ENCODE peak calls at places on chromosomes 13 and 19, in eight cellular contexts. T is fibroblast of lung, F is A549, I is endothelial cell of umbilical vein, W is GM23248, N is mesendoderm, K is astrocyte, Z is neural progenitor cell. Q is an unnamed sample.

GRCh38 chr13:25478186-25478585 is 106.4 kb downstream of the ATP8A2 start:
- DNase-seq in T (peak; percentile 74), F (peak; percentile 9), I (no peak), W (no peak), N (peak; percentile 48), K (peak; percentile 66), Z (peak; percentile 70), Q (peak; percentile 1)

GRCh38 chr13:43044720-43045301 is 21.4 kb downstream of the DNAJC15 start:
- DNase-seq in T (no peak), F (no peak), I (no peak), W (no peak), N (no peak), K (no peak), Z (no peak), Q (no peak)

GRCh38 chr13:31160857-31161582 is 684 bp downstream of the HSPH1 start:
- DNase-seq in T (peak; percentile 81), F (peak; percentile 20), I (peak; percentile 74), W (peak; percentile 89), N (peak; percentile 60), K (peak; percentile 74), Z (peak; percentile 78), Q (peak; percentile 85)

GRCh38 chr13:99677388-99677951 is 176.2 kb downstream of the TM9SF2 start:
- DNase-seq in T (no peak), F (no peak), I (no peak), W (no peak), N (no peak), K (no peak), Z (no peak), Q (no peak)

GRCh38 chr19:58058428-58058827 is 654 bp upstream of the ZNF135 start:
- DNase-seq in T (no peak), F (no peak), I (no peak), W (no peak), N (no peak), K (no peak), Z (peak; percentile 28), Q (no peak)

GRCh38 chr19:42132030-42132628 is at the start of gene POU2F2:
- DNase-seq in T (no peak), F (no peak), I (no peak), W (no peak), N (peak; percentile 37), K (no peak), Z (peak; percentile 51), Q (peak; percentile 30)

GRCh38 chr19:20999731-21000352 is 20.6 kb upstream of the ZNF430 start:
- DNase-seq in T (peak; percentile 88), F (peak; percentile 12), I (peak; percentile 12), W (peak; percentile 97), N (peak; percentile 99), K (peak; percentile 83), Z (peak; percentile 92), Q (peak; percentile 84)

GRCh38 chr13:48318714-48319457 is 15.3 kb downstream of the RB1 start:
- DNase-seq in T (no peak), F (no peak), I (no peak), W (peak; percentile 27), N (no peak), K (no peak), Z (no peak), Q (no peak)

GRCh38 chr13:51905787-51906186 is 44.0 kb downstream of the CCDC70 start:
- DNase-seq in T (no peak), F (no peak), I (no peak), W (no peak), N (no peak), K (no peak), Z (no peak), Q (no peak)

GRCh38 chr13:28412981-28413380 is 81.9 kb downstream of the FLT1 start:
- DNase-seq in T (no peak), F (no peak), I (peak; percentile 82), W (no peak), N (no peak), K (no peak), Z (no peak), Q (no peak)
- H3K4me2 ChIP-seq in T (no peak overlapping the region), F (no peak overlapping the region), I (no peak overlapping the region), W (no peak overlapping the region), N (no peak overlapping the region), K (no peak overlapping the region), Z (no peak overlapping the region), Q (no peak overlapping the region)

GRCh38 chr19:47241919-47242644 is 11.1 kb upstream of the BBC3 start:
- DNase-seq in T (peak; percentile 15), F (peak; percentile 49), I (no peak), W (no peak), N (no peak), K (peak; percentile 15), Z (no peak), Q (peak; percentile 56)
- H3K4me2 ChIP-seq in T (no peak overlapping the region), F (peak overlapping the region; percentile 97), I (no peak overlapping the region), W (peak overlapping the region; percentile 18), N (no peak overlapping the region), K (peak overlapping the region; percentile 80), Z (no peak overlapping the region), Q (no peak overlapping the region)

DNA sequence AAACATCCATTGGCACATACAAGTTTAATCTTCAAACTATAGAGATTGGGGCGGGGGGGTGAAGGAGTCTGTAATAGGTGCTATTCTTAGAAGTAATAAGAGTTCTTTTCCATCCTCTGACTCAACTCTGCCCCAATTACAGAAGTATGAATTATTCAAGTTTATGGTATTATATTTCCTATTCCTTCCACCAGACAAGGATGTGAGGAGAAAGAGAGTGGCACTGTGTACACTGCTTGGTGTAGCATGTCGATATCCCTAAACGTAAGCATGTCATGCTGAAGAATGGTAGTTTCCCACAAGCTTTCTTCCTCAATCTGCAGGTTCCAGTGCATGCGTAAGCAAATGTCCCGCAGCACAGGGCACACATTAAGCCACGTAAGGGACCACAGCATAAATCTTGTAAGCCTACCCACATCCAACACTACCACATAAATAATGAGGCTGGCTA is 14.1 kb downstream of the BRD4 start:
- DNase-seq in T (peak; percentile 32), F (no peak), I (no peak), W (peak; percentile 53), N (no peak), K (no peak), Z (no peak), Q (no peak)
- H3K4me2 ChIP-seq in T (peak overlapping the region; percentile 32), F (no peak overlapping the region), I (no peak overlapping the region), W (peak overlapping the region; percentile 67), N (no peak overlapping the region), K (peak overlapping the region; percentile 71), Z (no peak overlapping the region), Q (no peak overlapping the region)

DNA sequence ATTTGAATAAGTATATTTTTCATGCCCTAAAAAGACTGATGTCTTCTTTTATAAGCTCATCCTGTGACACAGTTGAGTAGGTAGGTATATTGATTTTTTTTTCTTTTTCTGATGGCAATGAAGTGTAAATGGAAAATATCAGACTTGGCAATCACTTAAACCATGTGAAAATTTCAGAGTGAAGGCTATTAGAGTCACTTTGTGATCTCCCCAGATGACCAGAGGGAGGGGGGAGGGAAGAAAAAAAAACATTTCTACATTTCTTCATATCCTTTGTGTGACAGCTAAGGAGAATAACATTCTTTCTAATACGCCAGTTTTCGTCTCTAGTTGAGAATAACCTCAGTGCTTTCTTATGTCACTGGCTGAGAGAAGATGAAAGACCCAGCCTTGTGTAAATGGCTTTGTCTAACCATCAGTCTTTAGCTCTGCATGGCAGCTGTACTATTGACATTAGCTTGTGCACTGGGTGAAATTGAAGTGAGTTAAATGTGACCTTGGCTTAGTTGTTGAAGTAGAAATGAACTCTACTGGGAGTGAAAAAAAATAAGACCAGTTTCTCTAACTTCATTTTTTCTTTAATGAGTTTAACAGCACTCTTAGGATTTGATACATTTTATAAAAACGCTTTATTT is 332.1 kb upstream of the DACH1 start:
- DNase-seq in T (no peak), F (no peak), I (no peak), W (no peak), N (no peak), K (no peak), Z (no peak), Q (no peak)
- H3K4me2 ChIP-seq in T (no peak overlapping the region), F (no peak overlapping the region), I (no peak overlapping the region), W (no peak overlapping the region), N (no peak overlapping the region), K (no peak overlapping the region), Z (no peak overlapping the region), Q (no peak overlapping the region)

DNA sequence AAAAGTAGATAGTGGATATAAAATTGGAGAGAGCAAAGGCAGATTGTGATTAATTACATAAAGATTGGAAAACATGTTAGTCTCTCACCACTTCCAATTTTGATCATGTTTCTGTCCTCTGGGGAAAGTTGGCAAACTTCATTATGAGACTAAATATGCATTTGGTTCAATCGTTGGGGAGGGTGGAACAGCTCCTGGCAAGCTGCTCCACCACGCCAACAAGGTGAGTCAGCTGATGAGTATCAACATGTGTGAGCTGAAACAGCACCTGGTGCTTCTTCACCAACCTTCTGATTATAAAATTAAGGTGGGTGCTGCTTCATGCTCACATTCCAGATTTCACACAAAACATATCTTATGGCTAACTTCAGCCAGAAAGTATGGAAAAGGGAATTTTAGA is 1784.6 kb downstream of the SLITRK5 start:
- DNase-seq in T (peak; percentile 51), F (no peak), I (no peak), W (no peak), N (no peak), K (peak; percentile 38), Z (no peak), Q (no peak)
- H3K4me2 ChIP-seq in T (no peak overlapping the region), F (no peak overlapping the region), I (no peak overlapping the region), W (no peak overlapping the region), N (no peak overlapping the region), K (no peak overlapping the region), Z (no peak overlapping the region), Q (no peak overlapping the region)

DNA sequence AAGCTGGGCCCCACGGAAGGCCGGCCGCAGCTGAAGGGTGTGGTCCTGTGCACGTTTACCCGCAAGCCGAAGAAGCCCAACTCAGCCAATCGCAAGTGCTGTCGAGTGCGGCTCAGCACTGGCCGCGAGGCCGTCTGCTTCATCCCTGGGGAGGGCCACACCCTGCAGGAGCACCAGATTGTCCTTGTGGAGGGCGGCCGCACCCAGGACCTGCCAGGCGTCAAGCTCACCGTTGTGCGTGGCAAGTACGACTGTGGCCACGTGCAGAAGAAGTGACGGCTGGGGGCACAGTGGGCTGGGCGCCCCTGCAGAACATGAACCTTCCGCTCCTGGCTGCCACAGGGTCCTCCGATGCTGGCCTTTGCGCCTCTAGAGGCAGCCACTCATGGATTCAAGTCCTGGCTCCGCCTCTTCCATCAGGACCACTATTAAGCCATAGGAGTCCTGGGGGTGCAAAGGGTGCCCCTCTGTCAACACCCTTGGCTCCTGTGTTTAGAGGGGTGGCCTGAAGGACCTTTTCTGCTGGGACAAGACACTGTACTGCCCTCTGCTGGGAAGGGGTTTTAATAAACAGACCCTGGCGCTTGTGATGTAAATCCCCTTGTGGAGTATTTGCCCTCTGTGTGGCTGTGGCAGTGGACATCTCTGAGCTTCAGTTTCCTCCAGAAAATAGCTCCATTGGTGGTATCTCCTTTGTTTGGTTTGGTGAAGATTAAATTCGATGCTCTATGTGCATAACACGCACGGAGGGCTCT is 1.9 kb downstream of the MRPS12 start:
- DNase-seq in T (peak; percentile 40), F (peak; percentile 88), I (peak; percentile 43), W (peak; percentile 65), N (peak; percentile 67), K (peak; percentile 28), Z (peak; percentile 62), Q (peak; percentile 59)
- H3K4me2 ChIP-seq in T (no peak overlapping the region), F (peak overlapping the region; percentile 70), I (no peak overlapping the region), W (no peak overlapping the region), N (no peak overlapping the region), K (no peak overlapping the region), Z (no peak overlapping the region), Q (no peak overlapping the region)

GRCh38 chr19:15447057-15447456 is 2.7 kb downstream of the WIZ start:
- DNase-seq in T (no peak), F (no peak), I (no peak), W (no peak), N (no peak), K (no peak), Z (no peak), Q (no peak)
- H3K4me2 ChIP-seq in T (no peak overlapping the region), F (no peak overlapping the region), I (no peak overlapping the region), W (no peak overlapping the region), N (no peak overlapping the region), K (no peak overlapping the region), Z (no peak overlapping the region), Q (no peak overlapping the region)

GRCh38 chr13:44052843-44053607 is 173.3 kb downstream of the LACC1 start:
- DNase-seq in T (peak; percentile 70), F (no peak), I (no peak), W (peak; percentile 10), N (peak; percentile 78), K (peak; percentile 60), Z (peak; percentile 54), Q (peak; percentile 77)
- H3K4me2 ChIP-seq in T (peak overlapping the region; percentile 51), F (no peak overlapping the region), I (no peak overlapping the region), W (no peak overlapping the region), N (no peak overlapping the region), K (peak overlapping the region; percentile 65), Z (peak overlapping the region; percentile 56), Q (peak overlapping the region; percentile 33)